ENCODE peak calls at places on chromosomes 6 and 20, in four cellular contexts. V is HepG2, G is BE2C, R is AG04450. N is an unnamed sample. For H3K27me3, the result is how much of the 10 kb centered on the place peaks cover.

GRCh38 chr20:20366551-20366895 is 1.4 kb upstream of the INSM1 start:
- DNase-seq in V (no peak), G (no peak), R (no peak), N (no peak)

GRCh38 chr6:169619650-169620049 is 82.2 kb downstream of the WDR27 start:
- DNase-seq in V (no peak), G (no peak), R (no peak), N (no peak)

GRCh38 chr20:12287575-12287974 is 369.9 kb downstream of the BTBD3 start:
- DNase-seq in V (no peak), G (no peak), R (no peak), N (no peak)

GRCh38 chr6:22766979-22767378 is 197.6 kb downstream of the HDGFL1 start:
- DNase-seq in V (no peak), G (no peak), R (no peak), N (no peak)

GRCh38 chr6:19759117-19759880 is 77.9 kb upstream of the ID4 start:
- DNase-seq in V (no peak), G (no peak), R (peak), N (no peak)

GRCh38 chr20:48626938-48627736 is 200.7 kb downstream of the PREX1 start:
- DNase-seq in V (no peak), G (no peak), R (no peak), N (no peak)

GRCh38 chr6:36836771-36837339 is 2.4 kb downstream of the CPNE5 start:
- DNase-seq in V (no peak), G (no peak), R (no peak), N (no peak)

GRCh38 chr6:37038297-37039198 is 33.1 kb downstream of the FGD2 start:
- DNase-seq in V (no peak), G (peak), R (no peak), N (no peak)

GRCh38 chr6:36386495-36387439 is 702 bp downstream of the ETV7 start:
- DNase-seq in V (no peak), G (peak), R (peak), N (peak)

DNA sequence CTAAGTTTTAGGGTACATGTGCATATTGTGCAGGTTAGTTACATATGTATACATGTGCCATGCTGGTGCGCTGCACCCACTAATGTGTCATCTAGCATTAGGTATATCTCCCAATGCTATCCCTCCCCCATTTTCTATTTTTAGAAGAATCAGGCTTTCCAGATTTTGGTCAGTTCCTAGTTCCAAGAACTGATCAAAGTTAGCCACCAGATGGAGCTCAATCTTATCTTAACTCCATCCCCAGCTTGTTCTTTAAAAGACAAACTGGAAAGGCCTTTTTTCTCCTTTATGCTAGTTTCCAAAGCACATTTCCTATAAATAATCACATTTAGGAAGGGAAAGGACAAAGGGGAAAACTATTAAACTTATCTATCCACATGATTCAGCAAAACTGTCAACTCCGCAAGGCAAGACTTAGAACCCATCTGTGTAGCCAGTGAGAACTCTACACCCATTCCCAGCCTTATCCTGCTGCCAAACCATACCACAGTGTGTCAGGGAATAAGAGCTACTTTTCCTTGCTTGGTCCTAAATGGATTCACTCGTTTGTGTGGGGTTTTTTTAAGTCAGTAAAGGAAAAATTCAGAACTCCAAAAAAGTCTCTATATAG is 22.8 kb upstream of the KHDC1 start:
- DNase-seq in V (peak), G (no peak), R (peak), N (peak)
- TF ChIP-seq CTCF in V (peak), G (peak), R (peak), N (peak)

GRCh38 chr20:57223648-57224489 is 42.6 kb downstream of the BMP7 start:
- DNase-seq in V (no peak), G (no peak), R (no peak), N (no peak)
- H3K27me3 ChIP-seq in V (under half), G (under half), R (under half), N (under half)

GRCh38 chr6:89510393-89510792 is 77.4 kb downstream of the ANKRD6 start:
- DNase-seq in V (no peak), G (no peak), R (no peak), N (no peak)
- TF ChIP-seq CTCF in V (no peak), G (no peak), R (no peak), N (no peak)

DNA sequence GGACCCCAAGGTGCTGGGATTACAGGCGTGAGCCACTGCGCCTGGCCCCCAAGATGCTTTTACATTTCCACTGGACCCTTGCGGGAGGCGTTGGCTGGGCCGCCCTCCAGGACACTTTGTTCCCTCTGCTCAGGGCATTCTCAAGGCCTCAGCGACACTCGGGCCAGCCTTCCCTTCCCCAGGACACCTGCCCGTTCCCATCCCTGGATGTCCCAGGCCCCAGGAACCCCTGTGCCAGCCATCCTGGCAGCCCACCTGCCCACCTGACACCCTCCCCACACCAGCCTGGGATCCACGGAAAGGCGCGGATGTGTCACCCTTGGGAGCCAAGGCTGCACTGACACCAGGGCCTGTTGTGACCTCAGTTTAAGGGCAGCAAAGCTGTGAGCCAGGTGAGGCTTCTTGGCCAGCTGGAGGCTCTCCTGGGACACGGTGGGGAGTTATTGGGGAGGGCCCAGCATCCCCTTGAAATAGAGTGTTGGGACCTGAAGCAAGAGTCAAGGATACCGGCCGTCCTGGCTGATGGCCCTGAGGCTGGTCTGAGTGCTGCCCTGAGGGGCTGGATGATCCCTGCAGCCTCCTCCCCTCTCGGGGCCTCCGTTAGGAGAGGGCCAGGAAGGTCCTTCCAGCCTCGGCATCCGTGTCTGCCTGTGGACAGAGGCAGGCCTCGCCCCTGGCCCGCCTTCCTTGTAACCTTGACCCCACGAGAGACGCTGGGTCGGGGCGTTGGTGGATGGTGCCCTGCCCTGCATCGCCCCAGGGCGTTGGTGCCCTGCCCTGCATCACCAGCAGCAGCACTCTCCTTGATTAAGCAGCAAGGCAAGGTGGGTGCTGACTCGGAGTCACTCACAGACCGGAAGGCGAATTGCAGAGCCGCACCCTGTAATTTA is 84.2 kb upstream of the BHLHE23 start:
- DNase-seq in V (no peak), G (peak), R (no peak), N (no peak)
- H3K27me3 ChIP-seq in V (under half), G (half or more), R (under half), N (under half)

GRCh38 chr20:40472905-40473304 is 216.1 kb downstream of the MAFB start:
- DNase-seq in V (no peak), G (no peak), R (no peak), N (no peak)

GRCh38 chr20:40467703-40468411 is 221.2 kb downstream of the MAFB start:
- DNase-seq in V (no peak), G (no peak), R (no peak), N (no peak)

GRCh38 chr20:40470313-40471260 is 218.4 kb downstream of the MAFB start:
- DNase-seq in V (no peak), G (no peak), R (no peak), N (no peak)

GRCh38 chr20:40468759-40469158 is 220.3 kb downstream of the MAFB start:
- DNase-seq in V (no peak), G (no peak), R (no peak), N (no peak)

DNA sequence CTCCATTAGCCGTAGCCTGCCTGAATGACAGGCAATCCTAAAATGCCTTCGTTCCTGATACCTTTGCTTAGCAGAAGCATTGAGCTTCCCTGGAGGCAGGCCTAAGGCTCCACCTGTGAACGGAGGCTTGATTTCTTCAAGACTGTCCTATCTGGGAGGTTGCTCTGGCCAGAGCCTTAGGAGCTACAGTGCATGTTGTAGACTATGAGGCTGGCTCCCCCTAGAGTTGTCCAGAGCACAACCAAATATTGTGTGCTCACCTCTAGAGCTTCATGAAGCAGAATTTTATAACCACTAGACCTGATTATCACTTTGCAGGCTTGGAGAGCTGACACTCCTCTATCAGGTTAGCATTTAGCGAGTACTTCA is 217.8 kb downstream of the MAFB start:
- DNase-seq in V (no peak), G (peak), R (no peak), N (peak)
- TF ChIP-seq CTCF in V (peak), G (peak), R (no peak), N (no peak)

GRCh38 chr6:33721529-33721928 is 10.0 kb upstream of the UQCC2 start:
- DNase-seq in V (no peak), G (no peak), R (no peak), N (no peak)
- H3K27me3 ChIP-seq in V (under half), G (under half), R (under half), N (under half)

N was measured in cardiac muscle cell.